ENCODE peak calls at places on chromosome 21, in eight cellular contexts. N is progenitor cell of endocrine pancreas; F is heart left ventricle; Y is AG09309; Z is cardiac muscle cell; E is nephron progenitor cell; U is upper lobe of right lung; R is CD8-positive, alpha-beta T cell. S is an unnamed sample.

GRCh38 chr21:43779660-43780059 is 3.6 kb upstream of the CSTB start:
- DNase-seq in Z (no peak), U (no peak), F (no peak), Y (no peak), N (no peak), E (no peak), R (no peak), S (no peak)

GRCh38 chr21:15276243-15276642 is 211.4 kb upstream of the NRIP1 start:
- DNase-seq in Z (peak; percentile 17), F (no peak), R (no peak), E (no peak), Y (no peak), N (no peak), U (no peak), S (no peak)

GRCh38 chr21:37551406-37552355 is 185.1 kb downstream of the DYRK1A start:
- DNase-seq in N (peak; percentile 29), Z (peak; percentile 82), E (no peak), Y (no peak), F (no peak), U (no peak), R (no peak), S (no peak)

GRCh38 chr21:37737996-37738395 is 178.3 kb downstream of the KCNJ6 start:
- DNase-seq in Z (no peak), R (no peak), U (no peak), F (no peak), N (no peak), Y (no peak), E (no peak), S (no peak)

GRCh38 chr21:31732891-31733520 is 1.1 kb upstream of the SCAF4 start:
- DNase-seq in N (no peak), Z (peak; percentile 28), Y (no peak), E (peak; percentile 23), F (no peak), R (no peak), U (no peak), S (no peak)

GRCh38 chr21:32206631-32207030 is 72.2 kb downstream of the MIS18A start:
- DNase-seq in U (no peak), Y (no peak), F (no peak), R (no peak), Z (no peak), N (no peak), E (no peak), S (no peak)

GRCh38 chr21:44742418-44743153 is 31.2 kb upstream of the TSPEAR start:
- DNase-seq in E (no peak), U (no peak), N (no peak), Y (no peak), F (no peak), Z (peak; percentile 30), R (no peak), S (no peak)

GRCh38 chr21:33040215-33040614 is 14.5 kb downstream of the OLIG2 start:
- DNase-seq in Z (no peak), U (no peak), E (no peak), F (no peak), N (no peak), R (no peak), Y (no peak), S (no peak)

GRCh38 chr21:44093761-44094160 is 13.4 kb upstream of the PWP2 start:
- DNase-seq in Y (no peak), F (no peak), N (no peak), Z (no peak), R (no peak), E (no peak), U (peak; percentile 42), S (no peak)

GRCh38 chr21:15050588-15051377 is 14.0 kb downstream of the NRIP1 start:
- DNase-seq in U (no peak), N (no peak), Y (no peak), E (no peak), R (no peak), Z (no peak), F (no peak), S (no peak)

GRCh38 chr21:9737871-9738520 is 783.4 kb upstream of the TPTE start:
- DNase-seq in N (no peak), Y (no peak), E (no peak), Z (no peak), R (no peak), F (no peak), U (no peak), S (no peak)

GRCh38 chr21:39911286-39911685 is 44.0 kb downstream of the PCP4 start:
- DNase-seq in Y (no peak), E (no peak), R (no peak), U (no peak), F (no peak), N (no peak), Z (no peak), S (no peak)
- TF ChIP-seq CTCF in Y (no peak), E (peak; percentile 23), R (no peak), U (no peak), F (no peak), N (peak; percentile 47), Z (no peak), S (no peak)

DNA sequence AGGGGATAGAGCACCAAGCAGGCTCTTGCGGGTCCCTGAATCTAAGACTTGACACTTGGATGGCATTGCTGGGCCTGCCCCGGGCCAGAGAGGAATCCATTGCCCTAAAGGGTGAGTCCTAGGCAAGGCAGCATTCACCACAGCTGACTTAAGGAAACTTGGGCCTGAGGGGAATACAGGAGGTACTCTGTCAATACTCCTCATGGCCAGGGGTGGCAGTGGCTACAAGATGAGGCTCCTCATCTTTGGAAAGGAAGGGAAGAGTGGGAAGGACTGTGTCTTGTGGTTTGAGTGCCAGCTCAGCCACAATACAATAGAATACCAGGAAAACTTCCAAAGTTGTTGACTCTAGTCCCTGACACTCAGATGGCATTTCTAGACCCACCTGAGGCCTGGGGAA is 5.1 kb downstream of the KRTAP22-1 start:
- DNase-seq in U (no peak), R (no peak), E (no peak), F (no peak), Z (no peak), Y (no peak), N (no peak), S (no peak)
- TF ChIP-seq CTCF in U (no peak), R (no peak), E (no peak), F (no peak), Z (no peak), Y (no peak), N (no peak), S (no peak)

GRCh38 chr21:41830764-41831452 is 48.2 kb downstream of the PRDM15 start:
- DNase-seq in U (peak; percentile 57), E (no peak), Z (no peak), F (no peak), R (no peak), Y (no peak), N (no peak), S (no peak)

GRCh38 chr21:41834252-41834925 is 44.8 kb downstream of the PRDM15 start:
- DNase-seq in F (no peak), R (no peak), N (no peak), Z (no peak), E (no peak), Y (no peak), U (peak; percentile 60), S (no peak)

GRCh38 chr21:41831453-41831831 is 47.7 kb downstream of the PRDM15 start:
- DNase-seq in N (no peak), R (no peak), Z (no peak), E (no peak), U (peak; percentile 43), Y (no peak), F (no peak), S (no peak)

GRCh38 chr21:41833138-41834115 is 45.7 kb downstream of the PRDM15 start:
- DNase-seq in F (no peak), N (no peak), Z (no peak), Y (no peak), R (no peak), U (peak; percentile 27), E (no peak), S (no peak)

DNA sequence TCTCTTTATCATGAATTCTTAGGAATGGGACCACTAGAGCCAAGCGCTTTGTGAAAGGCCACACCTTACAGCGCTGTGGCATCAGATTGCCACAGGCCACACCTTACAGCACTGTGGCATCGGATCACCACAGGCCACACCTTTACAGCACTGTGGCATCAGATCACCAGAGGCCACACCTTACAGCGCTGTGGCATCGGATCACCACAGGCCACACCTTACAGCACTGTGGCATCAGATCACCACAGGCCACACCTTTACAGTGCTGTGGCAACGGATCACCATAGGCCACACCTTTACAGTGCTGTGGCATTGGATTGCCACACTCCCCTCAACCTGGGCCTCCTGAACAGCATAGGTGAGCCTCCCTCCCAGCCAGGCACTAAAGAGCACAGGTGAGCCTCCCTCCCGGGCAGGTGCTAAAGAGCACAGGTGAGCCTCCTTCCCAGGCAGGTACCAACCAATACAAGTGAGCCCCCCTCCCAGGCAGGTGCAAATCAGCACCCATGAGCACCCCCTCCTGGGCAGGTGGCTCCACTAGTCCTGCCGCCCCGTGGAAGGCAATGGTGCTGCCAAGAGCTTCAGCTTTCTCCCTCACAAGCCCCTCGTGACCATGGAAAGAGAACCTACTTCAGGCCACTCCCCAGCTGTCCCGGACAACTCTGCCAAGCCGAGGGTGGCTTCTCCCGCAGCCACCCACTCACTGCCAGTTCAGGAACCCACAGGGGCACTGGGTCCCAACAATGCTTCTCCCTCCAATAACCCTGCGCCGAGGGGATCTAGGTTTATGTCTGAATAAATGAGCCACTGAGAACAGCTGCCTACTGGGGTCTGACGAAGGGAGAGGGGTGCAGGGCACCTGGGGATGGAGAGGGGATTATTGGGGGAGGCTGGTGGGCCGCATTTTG is 46.7 kb downstream of the PRDM15 start:
- DNase-seq in F (no peak), Y (no peak), E (no peak), R (no peak), N (no peak), U (peak; percentile 43), Z (no peak), S (no peak)
- TF ChIP-seq CTCF in F (no peak), Y (no peak), E (no peak), R (no peak), N (no peak), U (no peak), Z (no peak), S (no peak)

GRCh38 chr21:39388811-39389155 is 39.9 kb upstream of the HMGN1 start:
- DNase-seq in Z (no peak), U (no peak), E (no peak), N (no peak), Y (no peak), R (no peak), F (no peak), S (no peak)
- TF ChIP-seq CTCF in Z (no peak), U (no peak), E (peak; percentile 27), N (no peak), Y (no peak), R (no peak), F (no peak), S (peak; percentile 34)

GRCh38 chr21:28521932-28522826 is 470.5 kb downstream of the LTN1 start:
- DNase-seq in R (no peak), N (no peak), U (no peak), Y (peak; percentile 60), Z (peak; percentile 60), E (no peak), F (no peak), S (no peak)
- TF ChIP-seq CTCF in R (no peak), N (peak; percentile 44), U (peak; percentile 28), Y (peak; percentile 72), Z (peak; percentile 43), E (no peak), F (peak; percentile 35), S (no peak)

DNA sequence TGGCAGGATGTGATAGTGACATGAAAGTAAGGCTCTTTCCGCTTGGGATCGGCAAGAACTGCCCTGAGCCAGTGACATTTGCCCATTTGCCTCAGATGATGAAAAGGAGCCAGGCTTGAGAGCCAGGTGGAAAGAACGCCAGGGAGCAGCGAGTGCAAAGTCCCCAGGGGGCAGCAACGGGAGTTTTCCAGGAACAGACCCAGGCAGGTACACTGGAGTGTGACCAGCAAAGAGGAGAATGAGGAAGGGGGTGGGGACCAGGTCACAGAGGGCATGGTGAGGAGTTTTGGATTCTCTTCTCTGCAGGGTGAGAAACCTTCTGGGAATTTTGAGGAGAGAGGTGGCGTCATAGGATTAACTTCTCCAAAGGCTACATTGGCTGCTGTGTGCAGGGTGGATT is 10.8 kb upstream of the ETS2 start:
- DNase-seq in U (no peak), N (no peak), R (no peak), Y (no peak), E (no peak), F (no peak), Z (no peak), S (no peak)
- TF ChIP-seq CTCF in U (no peak), N (no peak), R (no peak), Y (no peak), E (no peak), F (no peak), Z (no peak), S (no peak)